ENCODE peak calls at places on chromosomes 3 and 15, in five cellular contexts. X is stimulated activated CD4-positive, alpha-beta T cell treated with anti-CD3 and anti-CD28 coated beads, TNF-alpha, amount 100 ng/mL, for 48 hours; Y is NCI-H460; P is foreskin keratinocyte; K is sigmoid colon. R is an unnamed sample.

GRCh38 chr3:194296832-194297666 is 54.1 kb downstream of the CPN2 start:
- DNase-seq in X (no peak), Y (no peak), P (no peak), K (peak; percentile 68), R (peak; percentile 84)

GRCh38 chr15:73989001-73989798 is 2.9 kb downstream of the STOML1 start:
- DNase-seq in X (no peak), Y (no peak), P (peak; percentile 85), K (peak; percentile 63), R (no peak)

GRCh38 chr3:136682740-136683312 is 69.4 kb downstream of the STAG1 start:
- DNase-seq in X (no peak), Y (no peak), P (no peak), K (no peak), R (no peak)

GRCh38 chr15:37106490-37107001 is 6.2 kb upstream of the MEIS2 start:
- DNase-seq in X (no peak), Y (no peak), P (no peak), K (peak; percentile 85), R (peak; percentile 62)

GRCh38 chr15:89648106-89649012 is 6.9 kb downstream of the KIF7 start:
- DNase-seq in X (no peak), Y (no peak), P (no peak), K (peak; percentile 13), R (no peak)

GRCh38 chr15:29401644-29402043 is 132.0 kb upstream of the NSMCE3 start:
- DNase-seq in X (no peak), Y (no peak), P (no peak), K (no peak), R (no peak)

GRCh38 chr3:53816430-53816829 is 29.8 kb downstream of the CHDH start:
- DNase-seq in X (no peak), Y (no peak), P (no peak), K (no peak), R (no peak)

GRCh38 chr3:9396301-9396631 is 1.1 kb upstream of the SETD5 start:
- DNase-seq in X (peak; percentile 70), Y (peak; percentile 75), P (peak; percentile 94), K (peak; percentile 97), R (peak; percentile 83)

GRCh38 chr3:17140670-17141505 is 256.1 kb downstream of the PLCL2 start:
- DNase-seq in X (no peak), Y (no peak), P (no peak), K (no peak), R (peak; percentile 28)

GRCh38 chr3:8443829-8444791 is 57.5 kb upstream of the LMCD1 start:
- DNase-seq in X (no peak), Y (peak; percentile 91), P (peak; percentile 85), K (peak; percentile 86), R (peak; percentile 63)

GRCh38 chr3:64341355-64341754 is 116.1 kb upstream of the PRICKLE2 start:
- DNase-seq in X (no peak), Y (no peak), P (no peak), K (no peak), R (peak; percentile 24)

GRCh38 chr3:107846282-107846852 is 244.5 kb downstream of the CD47 start:
- DNase-seq in X (peak; percentile 4), Y (peak; percentile 49), P (peak; percentile 43), K (peak; percentile 68), R (peak; percentile 84)

GRCh38 chr3:48568476-48568875 is 4.9 kb upstream of the UCN2 start:
- DNase-seq in X (no peak), Y (no peak), P (no peak), K (no peak), R (no peak)

GRCh38 chr3:167110906-167111305 is 269.2 kb downstream of the ZBBX start:
- DNase-seq in X (no peak), Y (no peak), P (peak; percentile 2), K (no peak), R (no peak)

GRCh38 chr3:25165306-25165705 is 262.8 kb upstream of the RARB start:
- DNase-seq in X (no peak), Y (no peak), P (no peak), K (no peak), R (no peak)

R was measured in WTC11.